ENCODE peak calls at places on chromosomes 4 and X, in eight cellular contexts. U is endothelial cell, H is cardiac muscle cell, G is AG04450, A is AG09309, N is GM20000, Y is epithelial cell of esophagus, S is heart left ventricle. D is an unnamed sample.

GRCh38 chrX:104372547-104372946 is 117.8 kb upstream of the ESX1 start:
- DNase-seq in U (no peak), H (no peak), G (no peak), A (no peak), N (no peak), Y (no peak), S (no peak), D (no peak)

GRCh38 chr4:142373610-142374009 is 472.5 kb downstream of the INPP4B start:
- DNase-seq in U (no peak), H (no peak), G (no peak), A (no peak), N (no peak), Y (peak), S (no peak), D (no peak)

GRCh38 chr4:83238393-83238792 is 46.2 kb downstream of the COQ2 start:
- DNase-seq in U (no peak), H (no peak), G (no peak), A (no peak), N (no peak), Y (no peak), S (no peak), D (no peak)

GRCh38 chr4:16269742-16270522 is 43.7 kb upstream of the TAPT1 start:
- DNase-seq in U (no peak), H (peak), G (no peak), A (peak), N (no peak), Y (peak), S (no peak), D (no peak)

GRCh38 chr4:93994175-93994994 is 165.8 kb downstream of the ATOH1 start:
- DNase-seq in U (no peak), H (no peak), G (no peak), A (no peak), N (no peak), Y (no peak), S (no peak), D (no peak)

GRCh38 chr4:78644744-78645330 is 93.3 kb downstream of the ANXA3 start:
- DNase-seq in U (peak), H (peak), G (peak), A (peak), N (peak), Y (peak), S (no peak), D (peak)

GRCh38 chr4:183492791-183493221 is 12.1 kb upstream of the ING2 start:
- DNase-seq in U (no peak), H (no peak), G (no peak), A (peak), N (no peak), Y (peak), S (no peak), D (no peak)

GRCh38 chr4:175833574-175834350 is 21.7 kb upstream of the GPM6A start:
- DNase-seq in U (no peak), H (no peak), G (no peak), A (no peak), N (no peak), Y (peak), S (no peak), D (no peak)

GRCh38 chr4:2908686-2909085 is 54.5 kb downstream of the NOP14 start:
- DNase-seq in U (no peak), H (no peak), G (no peak), A (no peak), N (no peak), Y (no peak), S (no peak), D (no peak)

GRCh38 chrX:23737413-23737812 is 5.7 kb downstream of the ACOT9 start:
- DNase-seq in U (no peak), H (peak), G (no peak), A (no peak), N (no peak), Y (peak), S (no peak), D (no peak)

GRCh38 chr4:48812866-48813265 is 18.0 kb upstream of the OCIAD1 start:
- DNase-seq in U (no peak), H (no peak), G (no peak), A (no peak), N (no peak), Y (no peak), S (no peak), D (no peak)

GRCh38 chrX:118116308-118117068 is at the start of gene KLHL13:
- DNase-seq in U (peak), H (peak), G (no peak), A (no peak), N (peak), Y (peak), S (peak), D (peak)

GRCh38 chr4:64405761-64406160 is 3.5 kb downstream of the TECRL start:
- DNase-seq in U (no peak), H (no peak), G (no peak), A (no peak), N (no peak), Y (no peak), S (no peak), D (no peak)

GRCh38 chr4:165580379-165580905 is 201.6 kb downstream of the CPE start:
- DNase-seq in U (no peak), H (peak), G (no peak), A (peak), N (no peak), Y (peak), S (no peak), D (no peak)

GRCh38 chr4:95546236-95546635 is 2.5 kb downstream of the UNC5C start:
- DNase-seq in U (no peak), H (no peak), G (no peak), A (no peak), N (no peak), Y (no peak), S (no peak), D (no peak)

GRCh38 chr4:145099653-145100052 is 1.5 kb downstream of the ABCE1 start:
- DNase-seq in U (no peak), H (peak), G (no peak), A (no peak), N (peak), Y (peak), S (no peak), D (no peak)

GRCh38 chrX:154373340-154374306 is 811 bp downstream of the FLNA start:
- DNase-seq in U (peak), H (peak), G (peak), A (no peak), N (peak), Y (peak), S (no peak), D (peak)

GRCh38 chr4:186216465-186217024 is 10.8 kb upstream of the KLKB1 start:
- DNase-seq in U (no peak), H (peak), G (no peak), A (no peak), N (no peak), Y (no peak), S (no peak), D (no peak)

GRCh38 chr4:143140696-143141095 is 44.0 kb upstream of the USP38 start:
- DNase-seq in U (no peak), H (no peak), G (no peak), A (no peak), N (no peak), Y (no peak), S (no peak), D (no peak)

GRCh38 chrX:9171841-9172240 is 137.9 kb upstream of the FAM9B start:
- DNase-seq in U (no peak), H (peak), G (no peak), A (no peak), N (no peak), Y (peak), S (no peak), D (no peak)

GRCh38 chr4:145805490-145805889 is 125.5 kb downstream of the C4orf51 start:
- DNase-seq in U (peak), H (peak), G (no peak), A (no peak), N (no peak), Y (peak), S (peak), D (no peak)

GRCh38 chr4:54065282-54066087 is 1.1 kb upstream of the CHIC2 start:
- DNase-seq in U (peak), H (peak), G (no peak), A (no peak), N (no peak), Y (peak), S (no peak), D (no peak)

GRCh38 chrX:25066131-25066530 is 50.4 kb upstream of the ARX start:
- DNase-seq in U (no peak), H (no peak), G (no peak), A (no peak), N (no peak), Y (no peak), S (no peak), D (no peak)

GRCh38 chrX:12988797-12989196 is 13.9 kb downstream of the TMSB4X start:
- DNase-seq in U (no peak), H (peak), G (no peak), A (no peak), N (no peak), Y (peak), S (no peak), D (no peak)

GRCh38 chr4:136818811-136819210 is 713.5 kb downstream of the PCDH18 start:
- DNase-seq in U (no peak), H (peak), G (no peak), A (no peak), N (no peak), Y (peak), S (no peak), D (no peak)

GRCh38 chr4:2798399-2799301 is 5.8 kb downstream of the SH3BP2 start:
- DNase-seq in U (peak), H (peak), G (no peak), A (no peak), N (peak), Y (peak), S (peak), D (no peak)

GRCh38 chrX:132958086-132958703 is at the start of gene HS6ST2:
- DNase-seq in U (peak), H (no peak), G (no peak), A (no peak), N (no peak), Y (peak), S (no peak), D (peak)

GRCh38 chrX:74246524-74246923 is 57.5 kb upstream of the ZCCHC13 start:
- DNase-seq in U (no peak), H (peak), G (no peak), A (no peak), N (no peak), Y (peak), S (no peak), D (no peak)

GRCh38 chrX:16394290-16394689 is 227.0 kb downstream of the MAGEB17 start:
- DNase-seq in U (no peak), H (no peak), G (no peak), A (no peak), N (no peak), Y (no peak), S (no peak), D (no peak)

GRCh38 chr4:41327770-41328169 is 71.0 kb downstream of the UCHL1 start:
- DNase-seq in U (no peak), H (no peak), G (no peak), A (no peak), N (no peak), Y (peak), S (no peak), D (no peak)

GRCh38 chrX:136487647-136488046 is at the start of gene BRS3:
- DNase-seq in U (no peak), H (no peak), G (no peak), A (no peak), N (no peak), Y (no peak), S (no peak), D (no peak)
- TF ChIP-seq CTCF in U (no peak), H (no peak), G (no peak), A (no peak), N (no peak), Y (no peak), S (no peak), D (no peak)

DNA sequence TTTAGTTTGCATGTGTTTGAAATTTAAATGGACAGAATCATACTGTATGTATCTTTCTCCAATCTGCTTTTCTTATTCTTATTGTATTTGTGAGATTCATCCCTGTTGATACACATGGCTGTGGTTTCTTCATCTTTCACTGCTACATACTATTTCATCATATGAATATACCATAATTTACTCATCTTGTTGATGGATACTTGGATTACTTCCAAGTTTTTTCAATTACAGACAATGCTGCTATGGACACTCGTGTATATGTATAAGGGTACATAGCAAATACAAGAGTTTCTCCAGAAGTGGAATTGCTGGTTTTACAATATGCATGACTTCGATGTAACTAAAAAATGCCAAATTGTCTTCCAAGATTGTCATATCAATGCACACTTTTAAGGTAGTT is 11.8 kb upstream of the KLHL8 start:
- DNase-seq in U (no peak), H (peak), G (no peak), A (no peak), N (no peak), Y (peak), S (no peak), D (no peak)
- TF ChIP-seq CTCF in U (no peak), H (no peak), G (no peak), A (no peak), N (no peak), Y (no peak), S (no peak), D (no peak)

GRCh38 chrX:54560411-54560810 is 30.4 kb downstream of the GNL3L start:
- DNase-seq in U (no peak), H (no peak), G (no peak), A (no peak), N (no peak), Y (no peak), S (no peak), D (no peak)
- TF ChIP-seq CTCF in U (no peak), H (no peak), G (no peak), A (no peak), N (no peak), Y (no peak), S (no peak), D (no peak)

GRCh38 chr4:74933562-74934015 is 673 bp downstream of the PARM1 start:
- DNase-seq in U (peak), H (peak), G (no peak), A (no peak), N (peak), Y (peak), S (peak), D (peak)

GRCh38 chr4:74931386-74931785 is 1.5 kb upstream of the PARM1 start:
- DNase-seq in U (no peak), H (no peak), G (no peak), A (no peak), N (no peak), Y (no peak), S (no peak), D (no peak)

GRCh38 chr4:74934016-74934821 is 1.3 kb downstream of the PARM1 start:
- DNase-seq in U (peak), H (peak), G (no peak), A (no peak), N (peak), Y (peak), S (peak), D (peak)

GRCh38 chr4:74932010-74932409 is 906 bp upstream of the PARM1 start:
- DNase-seq in U (no peak), H (no peak), G (no peak), A (no peak), N (no peak), Y (no peak), S (no peak), D (no peak)

GRCh38 chr4:74932832-74933561 is at the start of gene PARM1:
- DNase-seq in U (peak), H (peak), G (peak), A (no peak), N (peak), Y (peak), S (peak), D (peak)
- TF ChIP-seq CTCF in U (peak), H (peak), G (peak), A (peak), N (peak), Y (peak), S (peak), D (peak)

DNA sequence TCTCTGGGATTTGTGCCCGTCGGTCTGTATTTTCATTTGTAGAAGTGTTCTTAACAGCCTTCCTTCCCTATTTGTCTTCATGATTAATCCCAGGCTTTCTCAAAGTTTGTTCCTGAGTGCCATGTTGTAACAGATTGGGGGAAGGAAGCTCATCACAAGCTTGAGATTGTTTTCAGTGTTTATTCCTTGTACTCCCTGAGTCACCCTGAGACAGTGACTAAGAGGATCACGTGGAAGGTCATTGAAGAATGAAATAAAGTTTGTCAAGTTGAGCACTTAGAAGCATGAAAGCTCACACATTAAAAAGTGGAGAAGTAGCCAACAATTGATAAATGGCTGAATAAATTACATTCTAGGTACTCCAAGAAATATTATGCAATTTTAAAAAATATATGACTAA is 153.5 kb upstream of the FAM241A start:
- DNase-seq in U (no peak), H (peak), G (peak), A (no peak), N (no peak), Y (peak), S (no peak), D (no peak)
- TF ChIP-seq CTCF in U (no peak), H (no peak), G (no peak), A (no peak), N (no peak), Y (no peak), S (no peak), D (no peak)

DNA sequence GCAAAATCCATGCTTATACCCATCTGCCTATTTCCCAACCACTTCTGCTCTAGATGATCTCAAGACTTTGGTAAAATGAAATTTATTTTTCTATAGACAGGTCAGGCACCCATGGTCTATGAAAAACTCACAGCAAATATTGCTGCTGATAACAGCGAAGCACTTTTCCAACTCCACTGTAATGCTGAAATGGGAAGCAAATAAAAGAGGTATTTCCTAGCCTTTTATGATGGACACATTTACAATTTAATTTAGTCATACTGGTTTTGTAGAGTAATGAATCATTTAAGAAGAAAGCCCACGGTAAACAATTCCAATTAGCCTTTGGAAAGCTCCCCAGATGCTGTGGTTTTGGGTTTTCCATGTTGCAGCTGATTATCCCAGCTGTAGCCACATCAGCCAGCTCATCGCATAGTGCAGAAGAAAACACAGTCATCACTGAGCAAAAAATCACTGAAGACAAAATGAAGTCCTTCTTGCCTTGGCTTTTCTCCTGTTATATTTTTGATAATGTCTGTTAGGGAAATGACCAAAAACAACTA is 193.2 kb upstream of the C1QTNF7 start:
- DNase-seq in U (no peak), H (peak), G (peak), A (peak), N (no peak), Y (peak), S (no peak), D (no peak)
- TF ChIP-seq CTCF in U (no peak), H (no peak), G (no peak), A (no peak), N (no peak), Y (no peak), S (no peak), D (no peak)

GRCh38 chr4:76981649-76982048 is 32.1 kb downstream of the SEPTIN11 start:
- DNase-seq in U (no peak), H (peak), G (no peak), A (no peak), N (no peak), Y (no peak), S (no peak), D (no peak)

GRCh38 chr4:76984788-76985211 is 35.2 kb downstream of the SEPTIN11 start:
- DNase-seq in U (no peak), H (peak), G (peak), A (peak), N (no peak), Y (peak), S (no peak), D (peak)

GRCh38 chr4:76980280-76980679 is 30.7 kb downstream of the SEPTIN11 start:
- DNase-seq in U (no peak), H (no peak), G (no peak), A (no peak), N (no peak), Y (no peak), S (no peak), D (no peak)

GRCh38 chr4:76984127-76984526 is 34.6 kb downstream of the SEPTIN11 start:
- DNase-seq in U (no peak), H (peak), G (no peak), A (no peak), N (peak), Y (peak), S (no peak), D (no peak)

DNA sequence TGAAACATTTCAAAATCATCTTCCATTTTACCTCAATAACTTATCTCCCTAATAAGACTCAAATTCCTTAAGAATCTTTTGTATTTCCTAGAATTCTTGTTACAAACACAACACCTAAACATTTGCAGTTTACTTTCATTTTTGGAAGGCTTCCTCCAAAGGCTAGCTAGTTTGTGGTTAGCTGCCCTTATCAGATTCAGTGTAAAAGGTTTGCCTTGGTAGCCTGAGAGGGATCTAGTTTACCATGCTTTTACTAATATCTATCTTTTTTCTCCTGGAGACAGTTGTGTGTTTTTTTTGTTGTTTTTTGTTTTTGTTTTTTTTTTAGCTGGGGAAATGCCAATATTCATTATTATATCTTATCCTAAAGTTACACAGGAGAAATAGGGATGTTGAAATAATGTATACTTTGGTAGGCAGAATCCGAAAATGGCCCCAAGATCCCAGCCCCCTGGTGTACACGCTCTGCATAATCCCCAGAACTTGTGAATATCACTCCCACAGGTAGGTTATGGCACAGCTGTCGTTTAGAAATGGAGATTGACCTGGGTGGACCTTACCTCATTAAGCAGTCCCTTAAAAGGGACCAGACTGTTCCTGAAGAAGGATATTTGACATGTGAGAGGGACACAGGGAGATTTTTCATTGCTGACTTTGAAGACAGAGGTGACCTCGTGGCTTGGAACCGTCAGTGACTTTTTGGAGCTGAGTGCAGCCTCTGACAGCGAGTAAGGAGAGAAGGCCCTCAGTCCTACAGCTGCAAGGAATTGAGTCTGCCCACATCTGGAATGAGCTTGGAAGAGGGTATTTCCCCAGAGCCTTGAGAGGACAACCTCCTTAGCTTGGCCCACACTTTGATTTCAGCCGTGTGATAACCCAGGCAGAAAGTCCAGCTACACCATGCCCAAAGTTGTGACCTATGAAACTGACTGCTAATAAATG is 33.4 kb downstream of the SEPTIN11 start:
- DNase-seq in U (no peak), H (peak), G (no peak), A (no peak), N (no peak), Y (no peak), S (no peak), D (no peak)
- TF ChIP-seq CTCF in U (peak), H (peak), G (peak), A (peak), N (no peak), Y (peak), S (no peak), D (peak)

GRCh38 chr4:1594871-1595788 is 89.0 kb downstream of the FAM53A start:
- DNase-seq in U (no peak), H (no peak), G (no peak), A (no peak), N (no peak), Y (no peak), S (peak), D (no peak)

GRCh38 chr4:1598206-1598605 is 85.9 kb downstream of the FAM53A start:
- DNase-seq in U (no peak), H (no peak), G (no peak), A (no peak), N (no peak), Y (no peak), S (peak), D (no peak)

GRCh38 chr4:1597021-1597931 is 86.8 kb downstream of the FAM53A start:
- DNase-seq in U (no peak), H (no peak), G (no peak), A (no peak), N (no peak), Y (no peak), S (peak), D (no peak)

GRCh38 chr4:1595789-1596325 is 88.3 kb downstream of the FAM53A start:
- DNase-seq in U (no peak), H (no peak), G (no peak), A (no peak), N (no peak), Y (no peak), S (no peak), D (no peak)

GRCh38 chr4:1596393-1596792 is 87.7 kb downstream of the FAM53A start:
- DNase-seq in U (no peak), H (no peak), G (no peak), A (no peak), N (no peak), Y (no peak), S (no peak), D (no peak)
- TF ChIP-seq CTCF in U (no peak), H (no peak), G (no peak), A (no peak), N (no peak), Y (no peak), S (no peak), D (no peak)